ENCODE peak calls at places on chromosomes 13 and 19, in nine cellular contexts. Z, T, W, J, A, M, Y, R and D are unnamed samples.

GRCh38 chr19:58406818-58407657 is 1.4 kb upstream of the ZNF584 start:
- DNase-seq in Z (no peak), T (no peak), W (no peak), J (no peak), A (no peak), M (no peak), Y (no peak), R (no peak), D (peak; percentile 36)

GRCh38 chr13:45826741-45827140 is 24.8 kb downstream of the SIAH3 start:
- DNase-seq in Z (no peak), T (no peak), W (no peak), J (no peak), A (no peak), M (no peak), Y (no peak), R (no peak), D (no peak)

GRCh38 chr13:93364166-93364565 is 137.6 kb downstream of the GPC6 start:
- DNase-seq in Z (no peak), T (no peak), W (no peak), J (no peak), A (peak; percentile 59), M (no peak), Y (no peak), R (no peak), D (peak; percentile 18)

GRCh38 chr13:29535663-29536655 is 59.5 kb downstream of the SLC7A1 start:
- DNase-seq in Z (no peak), T (no peak), W (no peak), J (no peak), A (no peak), M (no peak), Y (no peak), R (no peak), D (no peak)

GRCh38 chr13:39210961-39211534 is 172.8 kb downstream of the NHLRC3 start:
- DNase-seq in Z (no peak), T (no peak), W (peak; percentile 37), J (no peak), A (no peak), M (no peak), Y (no peak), R (no peak), D (no peak)

GRCh38 chr13:23822252-23822824 is 66.9 kb downstream of the MIPEP start:
- DNase-seq in Z (no peak), T (no peak), W (no peak), J (no peak), A (no peak), M (no peak), Y (no peak), R (no peak), D (no peak)

GRCh38 chr13:45015300-45015699 is 26.0 kb downstream of the GPALPP1 start:
- DNase-seq in Z (no peak), T (no peak), W (no peak), J (no peak), A (no peak), M (no peak), Y (no peak), R (no peak), D (no peak)

GRCh38 chr13:99522288-99522687 is 21.0 kb downstream of the TM9SF2 start:
- DNase-seq in Z (no peak), T (no peak), W (no peak), J (no peak), A (peak; percentile 27), M (no peak), Y (no peak), R (no peak), D (no peak)

GRCh38 chr13:97384366-97384765 is 49.6 kb upstream of the RAP2A start:
- DNase-seq in Z (no peak), T (no peak), W (no peak), J (no peak), A (no peak), M (no peak), Y (no peak), R (no peak), D (no peak)

GRCh38 chr19:2827022-2827421 is 7.4 kb downstream of the ZNF554 start:
- DNase-seq in Z (no peak), T (no peak), W (no peak), J (no peak), A (no peak), M (no peak), Y (no peak), R (no peak), D (no peak)

GRCh38 chr19:7191946-7192691 is 102.1 kb downstream of the INSR start:
- DNase-seq in Z (no peak), T (no peak), W (no peak), J (no peak), A (no peak), M (no peak), Y (peak; percentile 29), R (no peak), D (no peak)

GRCh38 chr13:30572859-30573275 is 44.9 kb upstream of the USPL1 start:
- DNase-seq in Z (no peak), T (peak; percentile 30), W (peak; percentile 38), J (no peak), A (peak; percentile 70), M (peak; percentile 15), Y (no peak), R (no peak), D (peak; percentile 76)

GRCh38 chr13:81395368-81395767 is 1054.4 kb upstream of the SPRY2 start:
- DNase-seq in Z (no peak), T (peak; percentile 10), W (no peak), J (no peak), A (no peak), M (peak; percentile 68), Y (no peak), R (no peak), D (peak; percentile 45)

GRCh38 chr13:95614641-95615245 is 29.8 kb downstream of the DZIP1 start:
- DNase-seq in Z (no peak), T (no peak), W (no peak), J (no peak), A (no peak), M (no peak), Y (no peak), R (no peak), D (no peak)

GRCh38 chr19:17560205-17560595 is 4.8 kb downstream of the COLGALT1 start:
- DNase-seq in Z (no peak), T (no peak), W (peak; percentile 12), J (peak; percentile 46), A (peak; percentile 94), M (no peak), Y (no peak), R (no peak), D (peak; percentile 85)

GRCh38 chr13:78658630-78659449 is at the start of gene OBI1:
- DNase-seq in Z (peak; percentile 84), T (peak; percentile 71), W (peak; percentile 86), J (peak; percentile 89), A (peak; percentile 90), M (peak; percentile 84), Y (peak; percentile 90), R (peak; percentile 79), D (peak; percentile 91)

GRCh38 chr19:13953021-13953531 is 767 bp downstream of the DCAF15 start:
- DNase-seq in Z (no peak), T (no peak), W (peak; percentile 58), J (no peak), A (peak; percentile 57), M (peak; percentile 60), Y (no peak), R (no peak), D (peak; percentile 63)

GRCh38 chr19:33221641-33222040 is 4.0 kb downstream of the SLC7A10 start:
- DNase-seq in Z (no peak), T (no peak), W (no peak), J (no peak), A (no peak), M (no peak), Y (no peak), R (no peak), D (no peak)

GRCh38 chr13:110820311-110820710 is 94.6 kb downstream of the ANKRD10 start:
- DNase-seq in Z (no peak), T (no peak), W (no peak), J (no peak), A (no peak), M (no peak), Y (no peak), R (peak; percentile 94), D (no peak)

GRCh38 chr13:113849981-113850721 is 13.7 kb downstream of the GAS6 start:
- DNase-seq in Z (no peak), T (no peak), W (no peak), J (no peak), A (no peak), M (no peak), Y (no peak), R (no peak), D (no peak)

GRCh38 chr19:31438401-31439269 is 89.4 kb upstream of the TSHZ3 start:
- DNase-seq in Z (no peak), T (no peak), W (no peak), J (no peak), A (no peak), M (no peak), Y (no peak), R (no peak), D (no peak)

GRCh38 chr19:7348587-7349230 is at the start of gene ARHGEF18:
- DNase-seq in Z (no peak), T (no peak), W (no peak), J (no peak), A (no peak), M (no peak), Y (peak; percentile 60), R (no peak), D (no peak)

GRCh38 chr13:44695520-44695919 is 119.4 kb upstream of the TSC22D1 start:
- DNase-seq in Z (no peak), T (no peak), W (no peak), J (no peak), A (no peak), M (no peak), Y (no peak), R (no peak), D (no peak)

GRCh38 chr13:98998831-98999634 is 21.2 kb upstream of the DOCK9 start:
- DNase-seq in Z (no peak), T (no peak), W (peak; percentile 35), J (no peak), A (no peak), M (no peak), Y (peak; percentile 16), R (no peak), D (peak; percentile 68)

GRCh38 chr19:8363803-8364771 is at the start of gene ANGPTL4:
- DNase-seq in Z (peak; percentile 74), T (no peak), W (peak; percentile 59), J (peak; percentile 62), A (peak; percentile 56), M (peak; percentile 80), Y (peak; percentile 70), R (peak; percentile 13), D (peak; percentile 88)

GRCh38 chr19:17931532-17932191 is 1.2 kb upstream of the CCDC124 start:
- DNase-seq in Z (no peak), T (no peak), W (no peak), J (no peak), A (no peak), M (peak; percentile 85), Y (no peak), R (no peak), D (peak; percentile 49)

GRCh38 chr19:45569619-45570421 is 14.8 kb downstream of the OPA3 start:
- DNase-seq in Z (no peak), T (no peak), W (no peak), J (no peak), A (peak; percentile 39), M (peak; percentile 76), Y (peak; percentile 74), R (no peak), D (no peak)

GRCh38 chr13:42946927-42947326 is 45.1 kb downstream of the EPSTI1 start:
- DNase-seq in Z (no peak), T (no peak), W (no peak), J (no peak), A (peak; percentile 83), M (no peak), Y (no peak), R (no peak), D (no peak)